ENCODE peak calls at places on chromosomes 7 and 10, in eight cellular contexts. U, F, N, X, Z, K, T and S are unnamed samples.

GRCh38 chr7:41058986-41059741 is 643.7 kb downstream of the INHBA start:
- DNase-seq in K (no peak), T (peak), F (no peak), X (no peak), U (no peak), Z (no peak), N (no peak), S (no peak)

GRCh38 chr10:4066581-4067403 is 281.8 kb upstream of the KLF6 start:
- DNase-seq in X (no peak), F (no peak), N (peak), T (no peak), Z (no peak), U (no peak), K (no peak), S (no peak)

GRCh38 chr10:50561266-50561665 is 62.5 kb downstream of the SGMS1 start:
- DNase-seq in T (peak), N (no peak), F (no peak), X (no peak), Z (no peak), K (peak), U (no peak), S (peak)

GRCh38 chr10:75238182-75239180 is 2.7 kb upstream of the COMTD1 start:
- DNase-seq in K (no peak), N (no peak), F (no peak), T (no peak), U (no peak), X (no peak), Z (no peak), S (no peak)

GRCh38 chr10:24255115-24255895 is 46.4 kb downstream of the KIAA1217 start:
- DNase-seq in N (no peak), X (no peak), F (no peak), Z (no peak), K (no peak), T (peak), U (no peak), S (no peak)

GRCh38 chr10:122181901-122182799 is 88.9 kb upstream of the BTBD16 start:
- DNase-seq in X (no peak), Z (no peak), F (no peak), T (peak), N (no peak), K (peak), U (no peak), S (no peak)

GRCh38 chr7:94284120-94284519 is 110.6 kb upstream of the COL1A2 start:
- DNase-seq in X (no peak), Z (no peak), U (no peak), T (no peak), K (no peak), N (no peak), F (no peak), S (no peak)

GRCh38 chr7:16071246-16071857 is 350.0 kb downstream of the CRPPA start:
- DNase-seq in U (no peak), T (peak), N (peak), K (peak), X (peak), F (peak), Z (peak), S (no peak)

GRCh38 chr7:99248391-99249067 is 24.1 kb upstream of the MYH16 start:
- DNase-seq in T (no peak), Z (no peak), N (no peak), X (no peak), K (no peak), F (no peak), U (no peak), S (no peak)

GRCh38 chr10:114751856-114752255 is 69.7 kb upstream of the FHIP2A start:
- DNase-seq in F (no peak), N (no peak), T (peak), U (peak), K (peak), X (no peak), Z (no peak), S (peak)

GRCh38 chr10:112526130-112526529 is 79.1 kb downstream of the VTI1A start:
- DNase-seq in K (no peak), F (no peak), U (no peak), Z (no peak), N (peak), X (no peak), T (peak), S (no peak)

GRCh38 chr10:130808243-130808642 is 503.3 kb downstream of the TCERG1L start:
- DNase-seq in F (no peak), T (no peak), N (no peak), U (no peak), Z (no peak), K (no peak), X (no peak), S (no peak)

GRCh38 chr10:21502371-21502765 is 23.1 kb downstream of the SKIDA1 start:
- DNase-seq in F (no peak), T (no peak), X (no peak), U (no peak), N (no peak), Z (no peak), K (no peak), S (no peak)

GRCh38 chr10:118624747-118625146 is 29.3 kb upstream of the PRLHR start:
- DNase-seq in T (no peak), U (no peak), K (no peak), F (no peak), X (no peak), Z (no peak), N (no peak), S (no peak)

GRCh38 chr7:117083648-117084047 is 130.3 kb downstream of the ST7 start:
- DNase-seq in N (no peak), Z (no peak), K (no peak), T (no peak), F (no peak), X (no peak), U (no peak), S (no peak)

GRCh38 chr10:101778781-101779543 is 3.0 kb upstream of the FGF8 start:
- DNase-seq in N (peak), Z (no peak), T (peak), U (no peak), F (no peak), X (peak), K (peak), S (no peak)

GRCh38 chr7:108203433-108204002 is 73.4 kb upstream of the LAMB4 start:
- DNase-seq in N (no peak), K (no peak), U (no peak), X (no peak), Z (no peak), T (no peak), F (peak), S (no peak)

GRCh38 chr10:74175510-74176379 is 24.7 kb downstream of the ADK start:
- DNase-seq in N (no peak), F (no peak), X (no peak), U (no peak), Z (no peak), T (no peak), K (no peak), S (no peak)

GRCh38 chr7:87341441-87341840 is 4.0 kb upstream of the CROT start:
- DNase-seq in Z (no peak), K (no peak), T (no peak), U (no peak), N (peak), F (no peak), X (no peak), S (no peak)

GRCh38 chr10:103637855-103638561 is 144.5 kb downstream of the NEURL1 start:
- DNase-seq in K (peak), F (no peak), Z (peak), T (peak), N (no peak), X (no peak), U (no peak), S (peak)